ENCODE peak calls at places on chromosomes 11 and 22, in six cellular contexts. G is IMR-90, Q is A549, J is K562, L is HEK293T, A is HepG2. N is an unnamed sample.

GRCh38 chr11:69880041-69880802 is 61.0 kb upstream of the FGF3 start:
- DNase-seq in G (no peak), Q (no peak), J (no peak), L (no peak), A (no peak), N (no peak)

GRCh38 chr11:72609045-72609444 is 65.2 kb downstream of the PDE2A start:
- DNase-seq in G (peak), Q (no peak), J (no peak), L (peak), A (no peak), N (no peak)

GRCh38 chr11:16891170-16891569 is 123.0 kb downstream of the PLEKHA7 start:
- DNase-seq in G (peak), Q (no peak), J (no peak), L (no peak), A (no peak), N (no peak)

GRCh38 chr11:128841461-128842072 is 25.5 kb downstream of the KCNJ1 start:
- DNase-seq in G (no peak), Q (no peak), J (no peak), L (no peak), A (no peak), N (peak)

GRCh38 chr11:112470355-112470754 is 209.7 kb upstream of the PLET1 start:
- DNase-seq in G (peak), Q (no peak), J (no peak), L (no peak), A (no peak), N (no peak)

GRCh38 chr22:28674121-28674563 is 5.5 kb downstream of the TTC28 start:
- DNase-seq in G (peak), Q (no peak), J (peak), L (no peak), A (no peak), N (peak)

GRCh38 chr22:23534851-23535717 is 45.0 kb downstream of the IGLL1 start:
- DNase-seq in G (no peak), Q (no peak), J (no peak), L (no peak), A (no peak), N (no peak)

GRCh38 chr11:44320289-44320973 is 10.5 kb upstream of the ALX4 start:
- DNase-seq in G (no peak), Q (no peak), J (no peak), L (no peak), A (no peak), N (no peak)

GRCh38 chr11:3856856-3857553 is 1.5 kb downstream of the STIM1 start:
- DNase-seq in G (no peak), Q (no peak), J (no peak), L (no peak), A (no peak), N (no peak)

GRCh38 chr11:122032317-122032716 is 83.7 kb downstream of the BLID start:
- DNase-seq in G (no peak), Q (no peak), J (no peak), L (no peak), A (no peak), N (no peak)

GRCh38 chr11:420054-420910 is 5.5 kb upstream of the SIGIRR start:
- DNase-seq in G (no peak), Q (no peak), J (no peak), L (no peak), A (no peak), N (no peak)

GRCh38 chr11:123451183-123451907 is 21.3 kb downstream of the GRAMD1B start:
- DNase-seq in G (no peak), Q (no peak), J (no peak), L (no peak), A (no peak), N (no peak)

GRCh38 chr11:63022422-63022821 is 6.8 kb upstream of the SLC22A8 start:
- DNase-seq in G (no peak), Q (no peak), J (no peak), L (no peak), A (no peak), N (no peak)

GRCh38 chr11:64514596-64514995 is 76.4 kb upstream of the SLC22A12 start:
- DNase-seq in G (no peak), Q (no peak), J (no peak), L (no peak), A (no peak), N (no peak)
- TF ChIP-seq BHLHE40 in G (no peak), Q (no peak), J (no peak), L (no peak), A (no peak), N (no peak)

DNA sequence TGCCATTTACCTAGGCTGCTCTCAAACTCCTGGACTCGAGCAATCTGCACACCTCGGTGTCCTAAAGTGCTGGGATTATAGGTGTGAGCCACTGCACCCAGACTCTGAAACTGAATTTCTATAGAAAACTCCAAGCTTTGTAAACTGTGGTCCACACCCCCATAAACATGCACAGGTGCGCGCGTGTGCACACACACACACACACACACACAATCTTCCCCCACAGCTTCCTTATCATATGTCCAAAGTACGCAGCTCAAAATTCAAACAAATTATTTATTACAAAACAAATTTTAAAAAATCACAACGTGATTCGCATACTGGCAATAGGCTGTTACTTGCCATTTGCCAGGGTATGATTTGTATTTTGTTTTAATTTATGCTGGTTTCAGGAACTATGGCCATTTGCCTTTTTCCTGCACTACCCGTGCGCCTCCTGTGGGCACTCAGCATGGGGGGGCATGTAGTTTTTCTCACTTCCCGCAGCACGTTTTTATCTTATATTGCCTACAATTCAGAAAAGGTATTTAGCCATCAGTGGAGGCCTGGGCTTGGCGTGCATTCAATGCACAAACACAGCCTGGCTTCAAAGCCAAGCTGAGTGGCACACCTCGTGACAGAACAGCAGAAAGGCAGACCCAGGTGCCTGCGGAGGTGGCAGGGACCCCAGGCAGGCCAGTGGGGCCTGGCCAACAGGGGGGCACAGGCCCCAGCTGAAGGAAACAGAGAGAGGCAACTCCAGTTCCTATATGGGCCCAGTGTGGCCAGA is 10.8 kb upstream of the SNX32 start:
- DNase-seq in G (no peak), Q (no peak), J (no peak), L (no peak), A (no peak), N (no peak)
- TF ChIP-seq BHLHE40 in G (no peak), Q (no peak), J (no peak), L (no peak), A (no peak), N (no peak)

GRCh38 chr11:120227228-120227852 is 12.6 kb upstream of the POU2F3 start:
- DNase-seq in G (no peak), Q (no peak), J (no peak), L (no peak), A (no peak), N (no peak)

GRCh38 chr11:120225372-120225909 is 14.5 kb upstream of the POU2F3 start:
- DNase-seq in G (no peak), Q (no peak), J (no peak), L (no peak), A (no peak), N (no peak)

GRCh38 chr11:120226242-120226641 is 13.7 kb upstream of the POU2F3 start:
- DNase-seq in G (no peak), Q (no peak), J (no peak), L (no peak), A (no peak), N (no peak)

GRCh38 chr11:120224872-120225371 is 14.1 kb downstream of the OAF start:
- DNase-seq in G (no peak), Q (no peak), J (no peak), L (no peak), A (no peak), N (no peak)

DNA sequence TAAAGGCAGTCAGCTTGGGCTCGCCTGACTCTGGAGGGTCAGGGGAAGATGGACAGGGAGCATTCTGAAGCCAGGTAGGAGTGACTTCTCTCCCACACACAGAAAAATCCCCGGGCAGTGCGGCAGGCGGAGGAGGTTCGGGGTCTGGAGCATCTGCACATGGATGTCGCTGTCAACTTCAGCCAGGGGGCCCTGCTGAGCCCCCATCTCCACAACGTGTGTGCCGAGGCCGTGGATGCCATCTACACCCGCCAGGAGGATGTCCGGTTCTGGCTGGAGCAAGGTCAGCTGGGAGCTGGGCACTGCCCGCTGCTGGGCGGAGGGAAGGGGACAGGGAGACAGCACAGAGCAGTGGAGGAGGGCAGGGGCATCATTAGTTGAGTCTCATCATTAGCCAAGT is 13.2 kb upstream of the POU2F3 start:
- DNase-seq in G (no peak), Q (no peak), J (no peak), L (no peak), A (no peak), N (no peak)
- TF ChIP-seq BHLHE40 in G (no peak), Q (no peak), J (no peak), L (no peak), A (no peak), N (no peak)

GRCh38 chr11:10909141-10909883 is 51.5 kb upstream of the ZBED5 start:
- DNase-seq in G (peak), Q (no peak), J (no peak), L (no peak), A (no peak), N (no peak)

GRCh38 chr11:10913075-10913474 is 55.2 kb upstream of the ZBED5 start:
- DNase-seq in G (no peak), Q (no peak), J (no peak), L (no peak), A (no peak), N (no peak)

GRCh38 chr11:10906521-10906920 is 48.7 kb upstream of the ZBED5 start:
- DNase-seq in G (peak), Q (no peak), J (no peak), L (no peak), A (no peak), N (no peak)

GRCh38 chr11:10911907-10912306 is 54.1 kb upstream of the ZBED5 start:
- DNase-seq in G (no peak), Q (no peak), J (no peak), L (no peak), A (no peak), N (no peak)

DNA sequence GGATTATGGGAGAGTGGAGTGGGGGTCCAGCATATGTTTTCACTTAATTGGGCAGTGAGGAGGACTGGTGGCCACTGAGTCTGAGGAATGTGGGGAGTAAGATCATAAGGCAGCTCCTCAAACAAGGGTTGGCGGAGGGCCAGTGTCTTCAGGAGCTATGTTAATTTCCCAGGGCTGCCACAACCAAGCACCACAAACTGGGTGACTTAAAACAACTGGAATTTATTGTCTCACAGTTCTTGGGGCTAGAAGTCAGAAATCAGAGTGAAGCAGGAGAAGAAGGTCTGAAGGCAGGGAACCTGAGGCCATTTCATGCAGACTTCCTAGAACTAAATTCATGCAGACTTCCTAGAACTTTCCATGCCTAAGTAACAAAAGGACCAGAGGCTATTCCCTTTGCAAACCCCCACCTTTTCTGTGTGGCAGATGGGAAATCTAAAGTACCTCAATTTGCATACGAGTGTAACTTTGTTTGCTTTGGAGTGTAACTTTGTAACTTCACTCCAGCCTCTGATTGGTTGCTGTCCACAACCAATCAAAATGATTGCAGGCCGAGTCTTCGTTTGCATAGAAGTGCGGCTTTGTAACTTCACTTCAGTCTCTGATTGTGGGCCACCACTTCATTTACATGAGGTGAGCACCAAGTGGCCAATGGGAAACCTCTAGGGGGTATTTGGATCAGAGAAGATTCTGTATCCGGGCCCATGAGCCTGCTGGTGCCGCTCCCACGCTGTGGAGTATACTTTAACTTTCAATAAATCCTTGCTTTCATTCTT is 50.5 kb upstream of the ZBED5 start:
- DNase-seq in G (peak), Q (no peak), J (peak), L (no peak), A (no peak), N (no peak)
- TF ChIP-seq BHLHE40 in G (no peak), Q (no peak), J (no peak), L (no peak), A (no peak), N (no peak)